ENCODE peak calls at places on chromosome X, in five cellular contexts. N is fibroblast of lung, L is BE2C, U is heart left ventricle, K is AG04450. Y is an unnamed sample.
A peak's percentile ranks its signal among the peaks of the same experiment; 100 is the strongest.

GRCh38 chrX:136534131-136534530 is 2.1 kb downstream of the VGLL1 start:
- DNase-seq in L (no peak), N (no peak), U (no peak), K (no peak), Y (no peak)

GRCh38 chrX:150478496-150479492 is 89.6 kb upstream of the MTM1 start:
- DNase-seq in L (no peak), K (no peak), N (no peak), U (no peak), Y (no peak)

GRCh38 chrX:17580529-17581155 is 156.7 kb upstream of the SCML1 start:
- DNase-seq in N (peak; percentile 90), K (no peak), U (peak; percentile 20), L (no peak), Y (peak; percentile 69)

GRCh38 chrX:66126671-66127070 is 37.4 kb upstream of the HEPH start:
- DNase-seq in U (no peak), N (no peak), K (no peak), L (no peak), Y (no peak)

GRCh38 chrX:132426695-132427281 is 62.0 kb downstream of the MBNL3 start:
- DNase-seq in N (peak; percentile 43), U (no peak), L (no peak), K (peak; percentile 3), Y (peak; percentile 17)

GRCh38 chrX:24466025-24466424 is 939 bp downstream of the PDK3 start:
- DNase-seq in N (no peak), K (no peak), L (no peak), U (no peak), Y (no peak)

GRCh38 chrX:39774804-39775112 is 323.0 kb downstream of the BCOR start:
- DNase-seq in K (no peak), U (no peak), L (no peak), N (no peak), Y (no peak)

GRCh38 chrX:71606536-71607216 is 11.6 kb downstream of the CXCR3 start:
- DNase-seq in U (no peak), L (no peak), N (no peak), K (no peak), Y (no peak)

GRCh38 chrX:106201502-106202178 is 33.5 kb downstream of the PWWP3B start:
- DNase-seq in N (no peak), L (no peak), U (no peak), K (no peak), Y (no peak)

GRCh38 chrX:107537815-107538214 is 88.4 kb downstream of the FRMPD3 start:
- DNase-seq in N (peak; percentile 30), L (peak; percentile 46), K (no peak), U (peak; percentile 9), Y (no peak)

GRCh38 chrX:50812995-50813842 is 775 bp downstream of the SHROOM4 start:
- DNase-seq in L (peak; percentile 12), K (no peak), N (peak; percentile 59), U (peak; percentile 37), Y (no peak)

GRCh38 chrX:125826080-125826479 is 340.0 kb downstream of the DCAF12L2 start:
- DNase-seq in N (no peak), U (no peak), L (no peak), K (no peak), Y (no peak)

GRCh38 chrX:71532078-71532752 is 689 bp upstream of the OGT start:
- DNase-seq in N (peak; percentile 76), L (no peak), K (no peak), U (no peak), Y (no peak)

GRCh38 chrX:39905475-39905889 is 192.3 kb downstream of the BCOR start:
- DNase-seq in K (no peak), U (no peak), N (peak; percentile 30), L (no peak), Y (no peak)

GRCh38 chrX:84046403-84046984 is 141.5 kb downstream of the RPS6KA6 start:
- DNase-seq in U (no peak), K (no peak), N (peak; percentile 21), L (peak; percentile 20), Y (no peak)

GRCh38 chrX:146396409-146396808 is 413.2 kb upstream of the CXorf51B start:
- DNase-seq in N (no peak), U (no peak), K (no peak), L (no peak), Y (no peak)

GRCh38 chrX:69077895-69078455 is 87.3 kb downstream of the PJA1 start:
- DNase-seq in U (no peak), L (no peak), K (no peak), N (no peak), Y (no peak)

GRCh38 chrX:72381439-72382198 is 75.9 kb upstream of the CITED1 start:
- DNase-seq in U (no peak), K (no peak), N (peak; percentile 21), L (no peak), Y (no peak)

GRCh38 chrX:150616179-150616862 is 47.9 kb downstream of the MTM1 start:
- DNase-seq in K (no peak), N (no peak), L (no peak), U (no peak), Y (no peak)

GRCh38 chrX:155956649-155957048 is 40.8 kb upstream of the IL9R start:
- DNase-seq in L (no peak), U (no peak), K (no peak), N (no peak), Y (no peak)

GRCh38 chrX:74931214-74931613 is 6.0 kb upstream of the NEXMIF start:
- DNase-seq in N (no peak), U (no peak), K (no peak), L (no peak), Y (no peak)

GRCh38 chrX:153583433-153583832 is 15.5 kb downstream of the CCNQ start:
- DNase-seq in N (peak; percentile 10), U (no peak), K (no peak), L (no peak), Y (no peak)

GRCh38 chrX:10115082-10115481 is 41.7 kb upstream of the CLCN4 start:
- DNase-seq in L (no peak), K (no peak), N (no peak), U (no peak), Y (no peak)

GRCh38 chrX:17535229-17535628 is 160.2 kb downstream of the NHS start:
- DNase-seq in U (no peak), N (no peak), L (peak; percentile 24), K (no peak), Y (no peak)

GRCh38 chrX:123835661-123836371 is 24.0 kb upstream of the XIAP start:
- DNase-seq in N (peak; percentile 79), U (no peak), K (no peak), L (no peak), Y (no peak)

GRCh38 chrX:8728932-8729331 is 3.0 kb downstream of the ANOS1 start:
- DNase-seq in K (no peak), L (no peak), N (no peak), U (no peak), Y (no peak)

GRCh38 chrX:118347131-118347530 is 1.2 kb downstream of the WDR44 start:
- DNase-seq in K (no peak), N (peak; percentile 76), L (no peak), U (no peak), Y (no peak)

GRCh38 chrX:48475295-48475694 is 704 bp upstream of the FTSJ1 start:
- DNase-seq in L (no peak), N (no peak), K (no peak), U (no peak), Y (no peak)
- H3K4me3 ChIP-seq in L (peak overlapping the region; percentile 89), N (peak overlapping the region; percentile 59), K (peak overlapping the region; percentile 81), U (peak overlapping the region; percentile 73), Y (peak overlapping the region; percentile 76)

GRCh38 chrX:2549874-2550273 is 49.1 kb upstream of the DHRSX start:
- DNase-seq in L (no peak), N (no peak), U (no peak), K (no peak), Y (no peak)

GRCh38 chrX:2546496-2546895 is 45.7 kb upstream of the DHRSX start:
- DNase-seq in K (no peak), U (no peak), L (no peak), N (no peak), Y (no peak)

GRCh38 chrX:2550288-2551020 is 49.7 kb upstream of the DHRSX start:
- DNase-seq in L (no peak), U (no peak), K (no peak), N (no peak), Y (no peak)

GRCh38 chrX:2547746-2548145 is 47.0 kb upstream of the DHRSX start:
- DNase-seq in K (no peak), U (no peak), L (no peak), N (no peak), Y (no peak)

DNA sequence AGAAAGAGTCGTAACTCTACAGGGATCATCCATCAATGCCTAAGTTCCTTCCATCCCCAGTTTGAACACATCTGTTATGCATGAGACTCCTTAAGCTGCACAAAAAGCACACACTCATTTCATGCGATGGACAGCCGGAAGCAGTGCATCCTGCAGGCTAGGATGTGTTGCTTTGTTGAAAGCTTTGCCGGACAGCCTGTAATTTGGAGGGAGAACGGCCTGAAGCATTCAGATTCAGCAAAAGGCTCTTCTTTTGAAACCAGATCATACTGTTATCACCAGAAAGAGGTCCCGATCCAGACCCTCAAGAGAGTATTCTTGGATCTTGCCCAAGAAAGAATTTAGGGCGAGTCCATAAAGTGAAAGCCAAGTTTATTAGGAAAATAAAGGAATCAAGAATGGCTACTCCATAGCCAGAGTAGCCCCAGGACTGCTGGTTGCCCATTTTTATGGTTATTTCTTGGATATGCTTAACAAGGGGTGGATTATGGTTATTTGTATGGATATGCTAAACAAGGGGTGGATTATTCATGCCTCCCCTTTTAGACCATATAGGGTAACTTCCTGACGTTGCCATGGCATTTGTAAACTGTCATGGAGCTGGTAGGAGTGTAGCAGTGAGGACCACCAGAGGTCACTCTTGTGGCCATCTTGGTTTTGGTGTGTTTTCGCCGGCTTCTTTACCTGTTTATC is 48.1 kb upstream of the DHRSX start:
- DNase-seq in K (no peak), U (no peak), L (no peak), N (no peak), Y (no peak)
- TF ChIP-seq CTCF in K (no peak), U (no peak), L (no peak), N (no peak), Y (no peak)

DNA sequence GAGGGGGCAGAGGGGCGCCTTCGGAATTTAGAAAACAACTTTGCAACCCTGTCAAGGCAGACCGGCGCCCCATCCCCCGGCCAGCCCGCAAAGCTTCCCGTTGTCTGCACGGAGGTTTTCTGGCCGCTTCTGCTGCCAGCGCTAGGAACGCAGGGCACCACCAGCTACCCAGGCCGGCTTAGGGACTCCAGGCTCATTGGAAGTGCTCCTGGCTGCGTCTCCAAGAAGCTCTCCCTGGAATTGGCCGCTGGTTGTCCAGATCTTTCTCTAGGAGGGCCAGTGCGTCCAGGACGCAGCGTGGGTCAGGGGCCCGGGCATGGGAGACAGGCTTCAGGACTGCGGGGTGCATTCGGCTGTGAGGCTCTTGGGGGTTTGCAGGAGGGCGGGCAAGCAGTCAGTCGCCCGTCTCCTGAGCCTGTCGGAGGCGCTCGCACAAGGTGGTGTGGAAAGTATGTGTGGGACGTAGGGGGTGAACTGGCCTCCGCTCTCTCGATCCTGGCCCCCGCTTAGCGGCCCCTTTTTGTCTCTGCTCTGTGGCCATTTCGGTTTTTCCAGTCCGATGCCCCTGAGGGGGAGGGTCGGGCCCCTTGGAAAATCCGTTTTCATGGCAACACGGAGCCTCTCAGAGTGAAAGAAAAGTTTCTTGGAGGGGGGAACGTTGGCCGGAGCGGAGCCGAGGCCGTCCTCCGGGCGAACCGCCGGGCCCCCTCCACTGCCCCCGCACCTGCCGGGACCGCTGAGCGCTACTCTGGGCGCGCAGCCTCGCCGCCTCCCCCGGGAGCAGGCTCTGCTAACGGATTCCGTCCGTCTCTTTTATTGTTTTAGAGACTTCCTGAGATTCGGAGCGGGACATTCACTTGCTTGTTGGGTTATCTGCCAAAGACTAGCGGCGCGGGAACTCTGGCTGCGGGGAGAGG is 810 bp upstream of the SOX3 start:
- DNase-seq in K (no peak), U (no peak), N (no peak), L (no peak), Y (no peak)
- H3K4me3 ChIP-seq in K (no peak overlapping the region), U (no peak overlapping the region), N (no peak overlapping the region), L (no peak overlapping the region), Y (no peak overlapping the region)

GRCh38 chrX:26909728-26910127 is 553.4 kb downstream of the PPP4R3C start:
- DNase-seq in N (no peak), U (no peak), K (no peak), L (no peak), Y (no peak)

GRCh38 chrX:26908218-26908617 is 554.9 kb downstream of the PPP4R3C start:
- DNase-seq in U (no peak), K (no peak), N (no peak), L (no peak), Y (no peak)
- TF ChIP-seq CTCF in U (no peak), K (no peak), N (no peak), L (no peak), Y (no peak)

Y was measured in AG04449.